ENCODE peak calls at places on chromosomes 2 and 18, in four cellular contexts. Q is fibroblast of the aortic adventitia, U is heart left ventricle, I is A673. E is an unnamed sample.

GRCh38 chr2:109058215-109058614 is 69.2 kb upstream of the EDAR start:
- DNase-seq in I (no peak), U (no peak), Q (no peak), E (no peak)

GRCh38 chr2:182831097-182831496 is 35.3 kb downstream of the FRZB start:
- DNase-seq in I (no peak), U (no peak), Q (no peak), E (no peak)

GRCh38 chr18:46727177-46727576 is 29.7 kb downstream of the ST8SIA5 start:
- DNase-seq in Q (no peak), I (no peak), U (no peak), E (no peak)

GRCh38 chr2:128371648-128372345 is 53.1 kb upstream of the HS6ST1 start:
- DNase-seq in I (no peak), Q (no peak), U (no peak), E (no peak)

GRCh38 chr18:67362906-67363305 is 153.6 kb downstream of the DSEL start:
- DNase-seq in I (no peak), Q (no peak), U (no peak), E (no peak)

GRCh38 chr2:8371653-8372052 is 310.2 kb upstream of the ID2 start:
- DNase-seq in U (no peak), Q (no peak), I (no peak), E (no peak)

GRCh38 chr2:69780907-69781306 is 39.0 kb downstream of the ANXA4 start:
- DNase-seq in I (no peak), U (no peak), Q (no peak), E (no peak)

GRCh38 chr2:190533968-190534309 is 583 bp downstream of the NEMP2 start:
- DNase-seq in Q (peak; percentile 51), I (no peak), U (peak; percentile 24), E (no peak)

GRCh38 chr2:42010743-42011298 is 37.0 kb upstream of the PKDCC start:
- DNase-seq in Q (peak; percentile 76), U (no peak), I (no peak), E (no peak)

DNA sequence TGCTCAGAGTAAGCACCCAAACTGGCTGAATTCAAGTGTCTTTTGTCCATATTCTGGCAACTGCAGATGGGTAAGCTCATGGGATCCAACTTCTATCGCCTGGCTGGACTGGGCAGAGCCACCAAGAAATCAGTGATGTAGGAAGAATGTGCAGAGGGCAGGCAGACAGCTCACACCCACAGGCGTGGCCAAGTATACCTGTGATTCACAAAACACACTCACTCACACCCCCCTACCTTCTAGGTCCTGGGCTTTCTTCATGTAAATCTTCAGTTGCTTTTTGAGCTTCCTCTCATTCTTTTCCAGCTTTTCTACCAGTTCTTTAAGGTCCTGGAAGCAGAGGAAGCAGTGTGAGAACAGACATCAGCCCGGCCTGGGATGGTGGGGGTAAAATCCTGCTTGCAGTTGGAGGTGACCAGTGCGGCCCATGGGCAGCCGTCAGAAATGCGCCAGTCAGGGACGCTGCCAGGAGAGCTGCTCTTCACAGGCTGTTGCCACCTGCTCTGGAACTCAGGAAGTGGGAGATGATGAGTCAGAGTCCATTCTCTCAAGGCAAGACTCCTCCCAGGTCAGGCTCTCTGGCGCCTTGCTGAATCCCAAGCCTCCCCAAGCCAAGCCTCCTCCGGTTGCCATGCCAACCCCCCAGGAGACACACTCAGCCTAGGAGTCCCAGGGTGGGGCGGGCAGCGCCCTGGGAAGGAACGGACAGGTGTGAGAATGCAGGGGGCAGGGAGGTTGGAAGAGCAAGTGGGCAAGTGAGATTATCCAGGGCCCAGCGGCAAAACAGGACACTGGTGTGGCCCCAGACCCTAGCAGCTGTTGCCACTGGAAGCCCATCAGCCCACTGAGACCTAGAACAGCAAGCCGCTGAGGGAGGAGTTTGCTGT is 36.2 kb upstream of the ACAA2 start:
- DNase-seq in Q (peak; percentile 78), I (peak; percentile 54), U (no peak), E (no peak)
- H3K4me3 ChIP-seq in Q (no peak overlapping the region), I (no peak overlapping the region), U (no peak overlapping the region), E (no peak overlapping the region)

GRCh38 chr18:22933206-22933957 is at the start of gene RBBP8:
- DNase-seq in U (peak; percentile 88), Q (peak; percentile 71), I (peak; percentile 92), E (peak; percentile 91)
- H3K4me3 ChIP-seq in U (peak within 1 kb of the TSS; percentile 69), Q (peak within 1 kb of the TSS; percentile 91), I (peak within 1 kb of the TSS; percentile 88), E (peak within 1 kb of the TSS; percentile 94)

GRCh38 chr2:85066874-85067351 is 66.3 kb upstream of the TCF7L1 start:
- DNase-seq in Q (peak; percentile 90), U (peak; percentile 71), I (peak; percentile 82), E (peak; percentile 65)
- H3K4me3 ChIP-seq in Q (peak overlapping the region; percentile 33), U (peak overlapping the region; percentile 46), I (peak overlapping the region; percentile 14), E (peak overlapping the region; percentile 22)

DNA sequence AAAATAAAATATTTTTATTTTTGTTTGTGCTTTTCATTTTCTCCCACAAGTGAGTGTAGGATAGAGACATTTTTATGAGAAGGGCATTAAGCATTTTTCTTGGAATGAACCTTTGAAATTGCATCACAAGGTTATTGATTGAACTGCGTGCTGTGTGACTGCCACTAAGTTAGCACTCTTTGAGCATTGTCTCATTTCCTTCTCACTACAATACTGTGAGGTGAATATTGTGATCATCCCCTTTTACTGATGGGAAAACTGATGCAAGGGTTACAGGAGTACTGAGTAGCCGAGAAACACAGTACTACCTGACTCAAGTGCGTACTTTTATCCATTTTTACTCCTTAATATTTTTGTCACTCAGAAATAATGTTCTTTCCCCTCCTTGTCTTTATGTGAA is 2.0 kb downstream of the NBEAL1 start:
- DNase-seq in U (no peak), Q (peak; percentile 7), I (no peak), E (no peak)
- H3K4me3 ChIP-seq in U (peak overlapping the region; percentile 91), Q (peak overlapping the region; percentile 94), I (peak overlapping the region; percentile 75), E (peak overlapping the region; percentile 99)

DNA sequence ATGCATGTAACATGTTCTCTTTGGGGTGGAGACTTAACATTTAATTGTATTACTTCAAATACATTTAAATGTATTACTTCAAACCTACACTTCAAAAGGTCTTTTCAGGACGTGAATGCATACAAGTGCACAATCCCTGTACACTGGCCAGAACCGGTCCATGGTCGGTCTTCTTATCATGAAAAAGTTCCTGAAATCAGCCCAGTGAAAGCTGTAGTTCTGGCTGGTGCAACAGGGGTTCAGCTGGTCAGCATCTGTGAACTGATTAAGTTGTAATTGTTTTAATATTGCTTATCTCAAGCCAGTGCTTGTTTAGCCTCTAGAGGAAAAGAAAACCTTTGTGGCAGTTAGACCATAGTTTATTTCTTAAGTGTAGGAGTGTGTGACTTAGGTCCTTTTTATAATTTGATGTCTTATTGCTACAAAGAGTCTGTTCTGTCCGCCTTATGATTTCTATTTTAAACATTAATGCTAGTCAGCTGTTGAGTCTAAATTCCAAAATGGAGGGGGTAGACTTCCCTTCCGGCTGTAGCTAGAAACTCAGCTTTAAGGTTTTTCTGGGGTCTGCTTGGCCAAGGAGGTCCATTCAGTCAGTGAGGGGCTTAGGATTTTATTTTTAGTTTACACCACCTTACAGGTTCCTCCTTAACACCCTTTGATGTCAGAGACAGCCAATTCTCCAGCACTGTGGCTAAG is 765 bp upstream of the CYBRD1 start:
- DNase-seq in Q (peak; percentile 62), U (no peak), I (no peak), E (no peak)
- H3K4me3 ChIP-seq in Q (peak overlapping the region; percentile 95), U (peak overlapping the region; percentile 86), I (peak overlapping the region; percentile 66), E (peak overlapping the region; percentile 78)

DNA sequence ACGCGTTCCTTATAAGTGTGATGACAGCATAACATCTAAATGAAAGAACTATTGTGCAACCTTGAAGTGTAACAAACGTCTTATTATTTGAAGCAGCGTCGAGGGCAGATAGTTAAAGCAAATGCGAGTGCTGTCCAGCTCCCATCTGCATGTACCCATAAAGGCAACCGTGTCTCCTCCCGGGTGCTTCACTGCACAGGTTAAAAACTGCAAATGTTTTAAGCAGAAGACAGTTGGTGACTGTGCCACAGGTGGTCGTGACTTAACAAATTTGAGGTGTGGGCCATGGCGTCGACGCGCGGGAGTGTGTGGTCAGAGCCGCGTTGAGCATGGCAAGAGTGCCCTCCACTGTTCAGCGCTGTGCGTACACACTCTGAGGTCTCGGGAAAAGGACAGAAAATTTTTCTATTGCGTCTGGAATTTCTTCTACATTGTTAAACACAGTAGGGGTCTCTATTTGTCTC is 6.4 kb downstream of the SALL3 start:
- DNase-seq in I (peak; percentile 67), Q (no peak), U (no peak), E (no peak)
- H3K4me3 ChIP-seq in I (no peak overlapping the region), Q (no peak overlapping the region), U (no peak overlapping the region), E (peak overlapping the region; percentile 25)

GRCh38 chr2:172596776-172597175 is 40.9 kb downstream of the PDK1 start:
- DNase-seq in I (no peak), Q (no peak), U (no peak), E (no peak)

GRCh38 chr2:172600644-172601043 is 44.8 kb downstream of the PDK1 start:
- DNase-seq in Q (no peak), U (no peak), I (no peak), E (no peak)

GRCh38 chr2:172599917-172600316 is 44.0 kb downstream of the PDK1 start:
- DNase-seq in Q (no peak), I (no peak), U (no peak), E (no peak)

GRCh38 chr2:172597191-172597842 is 41.4 kb downstream of the PDK1 start:
- DNase-seq in Q (no peak), U (no peak), I (no peak), E (no peak)
- H3K4me3 ChIP-seq in Q (no peak overlapping the region), U (no peak overlapping the region), I (no peak overlapping the region), E (no peak overlapping the region)

GRCh38 chr18:68456985-68457384 is 257.9 kb downstream of the TMX3 start:
- DNase-seq in Q (peak; percentile 47), I (no peak), U (no peak), E (no peak)
- H3K4me3 ChIP-seq in Q (no peak overlapping the region), I (no peak overlapping the region), U (no peak overlapping the region), E (no peak overlapping the region)

DNA sequence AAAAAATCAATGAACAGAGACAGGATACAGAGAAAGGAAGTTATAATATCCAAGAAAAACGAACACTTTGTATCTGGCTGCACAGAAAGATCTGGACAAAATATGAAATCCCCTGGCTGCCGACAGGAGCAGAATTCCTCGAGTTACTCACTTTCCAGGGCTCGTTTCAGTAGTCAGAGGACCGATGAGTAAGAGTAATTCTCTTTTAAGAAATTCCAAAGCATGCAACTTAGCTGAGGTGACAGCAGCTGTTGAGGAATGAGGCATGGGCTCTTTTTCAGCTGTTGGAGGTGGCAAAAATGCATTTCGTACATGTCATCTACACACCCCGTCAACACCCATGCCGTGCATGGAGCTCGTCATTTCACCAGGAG is 210.7 kb upstream of the SMIM21 start:
- DNase-seq in I (no peak), Q (peak; percentile 73), U (no peak), E (no peak)
- H3K4me3 ChIP-seq in I (no peak overlapping the region), Q (peak overlapping the region; percentile 41), U (peak overlapping the region; percentile 48), E (peak overlapping the region; percentile 51)